ENCODE peak calls at places on chromosomes 16 and 17, in four cellular contexts. T is HCT116, R is heart left ventricle, K is uterus. M is an unnamed sample.

GRCh38 chr17:14389656-14390055 is 88.8 kb downstream of the HS3ST3B1 start:
- DNase-seq in R (no peak), K (no peak), T (no peak), M (no peak)

GRCh38 chr17:82400830-82401229 is 17.3 kb upstream of the HEXD start:
- DNase-seq in R (peak; percentile 66), K (no peak), T (no peak), M (no peak)

GRCh38 chr17:36072431-36073121 is 8.5 kb downstream of the CCL18 start:
- DNase-seq in T (peak; percentile 24), K (no peak), R (peak; percentile 44), M (peak; percentile 23)

GRCh38 chr17:42253173-42253545 is 23.0 kb downstream of the STAT5B start:
- DNase-seq in K (no peak), R (no peak), T (no peak), M (no peak)

GRCh38 chr17:373616-374225 is 21.1 kb upstream of the RPH3AL start:
- DNase-seq in R (no peak), T (no peak), K (no peak), M (no peak)

GRCh38 chr16:7137560-7138330 is 194.9 kb upstream of the RBFOX1 start:
- DNase-seq in R (no peak), T (no peak), K (no peak), M (no peak)

GRCh38 chr16:77723108-77723514 is 797 bp downstream of the NUDT7 start:
- DNase-seq in K (peak; percentile 18), T (no peak), R (peak; percentile 42), M (no peak)

GRCh38 chr17:38908676-38909181 is 16.7 kb upstream of the LASP1NB start:
- DNase-seq in K (no peak), T (no peak), R (no peak), M (no peak)

GRCh38 chr17:77354721-77355455 is 214.1 kb downstream of the SEC14L1 start:
- DNase-seq in T (no peak), K (peak; percentile 87), R (peak; percentile 82), M (peak; percentile 88)

GRCh38 chr16:50519001-50519400 is 29.2 kb upstream of the NKD1 start:
- DNase-seq in T (no peak), K (no peak), R (no peak), M (no peak)

GRCh38 chr17:60139438-60140285 is 10.1 kb upstream of the CA4 start:
- DNase-seq in T (peak; percentile 12), R (peak; percentile 76), K (peak; percentile 40), M (no peak)

GRCh38 chr17:63452979-63453551 is 7.0 kb upstream of the CYB561 start:
- DNase-seq in R (no peak), K (no peak), T (no peak), M (no peak)

GRCh38 chr16:67235816-67236547 is 9.1 kb downstream of the TMEM208 start:
- DNase-seq in K (no peak), T (no peak), R (peak; percentile 21), M (no peak)

GRCh38 chr16:74607967-74608356 is 1.0 kb upstream of the GLG1 start:
- DNase-seq in R (no peak), K (no peak), T (no peak), M (no peak)

GRCh38 chr17:987931-988330 is 8.4 kb upstream of the NXN start:
- DNase-seq in K (no peak), T (no peak), R (no peak), M (no peak)

GRCh38 chr16:2856061-2856670 is 1.8 kb downstream of the PRSS22 start:
- DNase-seq in K (no peak), R (no peak), T (no peak), M (no peak)

GRCh38 chr17:61152898-61153297 is 246.7 kb upstream of the TBX2 start:
- DNase-seq in R (no peak), K (no peak), T (no peak), M (no peak)

GRCh38 chr17:66860204-66860603 is 25.3 kb downstream of the CACNG5 start:
- DNase-seq in R (no peak), K (no peak), T (no peak), M (no peak)

GRCh38 chr16:10581507-10581906 is 1.1 kb upstream of the EMP2 start:
- DNase-seq in T (no peak), K (no peak), R (no peak), M (no peak)

GRCh38 chr16:3096362-3096761 is 2.7 kb downstream of the ZSCAN10 start:
- DNase-seq in T (no peak), K (no peak), R (no peak), M (no peak)

GRCh38 chr17:80187493-80187892 is 17.7 kb downstream of the CARD14 start:
- DNase-seq in T (no peak), K (peak; percentile 27), R (peak; percentile 68), M (no peak)

GRCh38 chr17:80191192-80191591 is 21.4 kb downstream of the CARD14 start:
- DNase-seq in K (no peak), T (no peak), R (no peak), M (no peak)

GRCh38 chr17:80191720-80192265 is 22.0 kb downstream of the CARD14 start:
- DNase-seq in T (no peak), K (no peak), R (peak; percentile 49), M (no peak)

GRCh38 chr17:80190716-80191115 is 20.9 kb downstream of the CARD14 start:
- DNase-seq in R (no peak), T (no peak), K (no peak), M (no peak)

DNA sequence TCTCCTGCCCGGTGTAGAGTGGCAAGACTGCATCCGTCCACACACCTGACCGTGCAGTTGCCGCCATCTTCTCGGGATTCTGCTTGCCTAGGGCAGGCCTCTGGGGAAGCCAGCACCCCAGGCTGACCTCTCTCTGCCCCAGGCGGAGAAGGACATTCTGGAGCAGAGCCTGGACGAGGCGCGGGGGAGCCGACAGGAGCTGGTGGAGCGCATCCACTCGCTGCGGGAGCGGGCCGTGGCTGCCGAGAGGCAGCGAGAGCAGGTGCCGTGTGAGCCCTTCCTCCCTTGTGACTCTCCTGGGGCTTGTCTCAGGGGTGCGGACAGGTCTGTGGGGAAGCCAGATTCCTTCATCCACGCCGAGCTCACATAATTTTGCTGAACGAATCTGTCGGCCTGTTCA is 19.8 kb downstream of the CARD14 start:
- DNase-seq in T (no peak), R (no peak), K (no peak), M (no peak)
- TF ChIP-seq POLR2A in T (no peak), R (no peak), K (no peak), M (no peak)

GRCh38 chr17:28318759-28319660 is at the start of gene TMEM97:
- DNase-seq in K (peak; percentile 94), R (peak; percentile 97), T (peak; percentile 90), M (peak; percentile 80)
- TF ChIP-seq POLR2A in K (peak; percentile 33), R (no peak), T (peak; percentile 29), M (peak; percentile 49)

DNA sequence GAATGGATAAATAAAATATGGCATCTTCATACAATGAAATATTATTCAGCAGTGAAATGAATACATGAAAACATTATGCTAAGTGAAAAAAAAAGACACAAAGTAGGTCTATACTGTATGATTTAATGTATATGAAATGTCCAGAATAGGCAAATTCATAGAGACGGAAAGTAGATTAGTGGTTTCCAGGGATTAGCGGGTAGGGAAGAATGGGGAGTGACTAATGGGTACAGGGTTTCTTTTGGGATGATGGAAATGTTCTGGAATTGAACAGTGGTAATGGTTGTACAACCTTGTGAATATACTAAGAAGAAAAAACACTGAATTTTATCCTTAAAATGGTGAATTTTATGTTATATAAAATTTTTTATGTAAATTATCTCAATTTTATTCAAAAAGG is 8.5 kb upstream of the MYCBPAP start:
- DNase-seq in R (no peak), T (no peak), K (no peak), M (no peak)
- TF ChIP-seq POLR2A in R (no peak), T (no peak), K (no peak), M (no peak)

GRCh38 chr16:4307215-4308037 is 8.4 kb upstream of the GLIS2 start:
- DNase-seq in K (peak; percentile 91), T (peak; percentile 92), R (peak; percentile 98), M (peak; percentile 90)
- TF ChIP-seq POLR2A in K (peak; percentile 45), T (peak; percentile 27), R (peak; percentile 53), M (no peak)

GRCh38 chr17:46984341-46984740 is 5.3 kb upstream of the RPRML start:
- DNase-seq in R (peak; percentile 65), K (no peak), T (no peak), M (no peak)
- TF ChIP-seq POLR2A in R (no peak), K (no peak), T (no peak), M (no peak)

M was measured in H54.